ENCODE peak calls at places on chromosomes 7 and 10, in five cellular contexts. R, N, C, I and G are unnamed samples.

GRCh38 chr10:59513558-59513957 is 151.2 kb upstream of the FAM13C start:
- DNase-seq in I (no peak), N (no peak), C (no peak), R (no peak), G (no peak)

GRCh38 chr7:99514050-99514449 is 9.6 kb downstream of the ZKSCAN5 start:
- DNase-seq in N (no peak), C (no peak), R (no peak), I (no peak), G (no peak)

GRCh38 chr10:32338262-32338661 is 8.7 kb downstream of the EPC1 start:
- DNase-seq in N (no peak), C (no peak), R (no peak), I (no peak), G (no peak)

GRCh38 chr10:123858039-123858740 is 33.4 kb downstream of the CPXM2 start:
- DNase-seq in I (no peak), R (no peak), N (no peak), C (no peak), G (no peak)

GRCh38 chr7:1665721-1666250 is 4.3 kb upstream of the ELFN1 start:
- DNase-seq in I (peak; percentile 56), N (no peak), C (peak; percentile 55), R (peak; percentile 57), G (no peak)

GRCh38 chr7:10083766-10084165 is 889.9 kb upstream of the PHF14 start:
- DNase-seq in I (no peak), C (no peak), N (no peak), R (no peak), G (no peak)

GRCh38 chr7:27102578-27103442 is at the start of gene HOXA2:
- DNase-seq in I (no peak), N (no peak), R (no peak), C (no peak), G (no peak)

GRCh38 chr7:129055861-129056464 is 1.1 kb upstream of the TNPO3 start:
- DNase-seq in I (no peak), N (no peak), C (no peak), R (peak; percentile 37), G (no peak)

GRCh38 chr7:389911-390601 is 100.1 kb downstream of the FOXL3 start:
- DNase-seq in R (no peak), N (no peak), C (peak; percentile 45), I (no peak), G (no peak)

GRCh38 chr7:158006841-158007696 is 580.6 kb downstream of the PTPRN2 start:
- DNase-seq in C (no peak), N (no peak), I (no peak), R (no peak), G (no peak)
- H3K9me3 ChIP-seq in C (no peaks in the 10 kb centered on the region), N (no peaks in the 10 kb centered on the region), I (no peaks in the 10 kb centered on the region), R (no peaks in the 10 kb centered on the region), G (peaks cover 1% of the 10 kb centered on the region)

DNA sequence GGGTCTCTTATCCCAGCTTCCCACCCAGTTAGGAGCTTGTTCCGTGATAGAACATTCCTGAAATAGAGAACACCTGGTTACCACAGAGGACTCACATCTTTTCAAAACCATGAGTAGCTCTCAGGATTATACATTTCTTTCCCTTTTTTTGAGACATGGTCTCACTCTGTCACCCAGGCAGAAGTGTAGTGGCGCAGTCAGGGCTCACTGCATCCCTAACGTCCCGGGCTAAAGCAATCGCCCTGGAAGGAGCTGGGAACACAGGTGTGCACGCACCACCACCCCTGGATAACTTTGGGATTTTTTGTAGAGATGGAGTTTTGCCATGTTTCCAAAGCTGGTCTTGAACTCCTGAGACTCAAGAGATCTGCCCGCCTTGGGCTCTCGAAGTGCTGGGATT is 144.0 kb downstream of the RNF216 start:
- DNase-seq in R (no peak), N (no peak), C (no peak), I (no peak), G (no peak)
- H3K27ac ChIP-seq in R (no peak overlapping the region), N (peak overlapping the region; percentile 40), C (peak overlapping the region; percentile 6), I (no peak overlapping the region), G (no peak overlapping the region)

GRCh38 chr10:81915517-81915916 is 40.5 kb downstream of the NRG3 start:
- DNase-seq in C (no peak), N (no peak), I (no peak), R (no peak), G (no peak)

GRCh38 chr10:81918766-81919165 is 43.8 kb downstream of the NRG3 start:
- DNase-seq in I (no peak), R (no peak), C (no peak), N (no peak), G (no peak)

GRCh38 chr10:81914736-81915510 is 39.9 kb downstream of the NRG3 start:
- DNase-seq in I (no peak), R (no peak), C (no peak), N (no peak), G (no peak)

GRCh38 chr10:81917666-81918065 is 42.7 kb downstream of the NRG3 start:
- DNase-seq in R (no peak), I (no peak), N (no peak), C (no peak), G (no peak)

DNA sequence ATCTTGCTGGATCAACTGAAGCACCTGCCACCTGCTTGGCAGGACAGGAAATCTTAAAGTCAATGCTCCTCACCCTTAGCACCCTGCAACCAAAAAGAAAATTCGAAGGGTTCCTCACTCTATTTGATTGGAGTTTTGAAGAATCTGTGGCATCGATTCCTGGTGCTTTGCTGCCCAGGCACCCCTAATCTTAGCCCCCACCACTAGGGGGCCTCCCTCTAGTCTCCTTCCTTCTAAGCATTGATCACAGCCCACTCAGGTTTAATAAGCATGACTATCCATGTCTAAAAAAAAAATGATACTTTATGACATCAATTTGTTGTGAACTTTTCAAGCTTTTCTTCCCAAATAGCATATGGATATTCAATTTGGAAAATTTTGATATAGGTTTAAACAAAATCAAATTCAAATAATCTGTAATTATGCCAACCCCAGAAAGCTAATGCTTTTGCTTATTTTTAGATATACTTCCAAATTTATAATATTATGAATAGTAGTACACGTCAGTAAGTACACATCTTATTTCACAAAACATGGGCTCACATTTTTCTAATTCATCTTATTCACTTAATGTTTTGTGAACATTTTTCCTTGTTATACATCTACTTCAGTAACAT is 45.3 kb downstream of the NRG3 start:
- DNase-seq in R (peak; percentile 19), C (no peak), N (no peak), I (no peak), G (no peak)
- TF ChIP-seq CTCF in R (peak; percentile 3), C (peak; percentile 50), N (no peak), I (peak; percentile 13), G (no peak)

DNA sequence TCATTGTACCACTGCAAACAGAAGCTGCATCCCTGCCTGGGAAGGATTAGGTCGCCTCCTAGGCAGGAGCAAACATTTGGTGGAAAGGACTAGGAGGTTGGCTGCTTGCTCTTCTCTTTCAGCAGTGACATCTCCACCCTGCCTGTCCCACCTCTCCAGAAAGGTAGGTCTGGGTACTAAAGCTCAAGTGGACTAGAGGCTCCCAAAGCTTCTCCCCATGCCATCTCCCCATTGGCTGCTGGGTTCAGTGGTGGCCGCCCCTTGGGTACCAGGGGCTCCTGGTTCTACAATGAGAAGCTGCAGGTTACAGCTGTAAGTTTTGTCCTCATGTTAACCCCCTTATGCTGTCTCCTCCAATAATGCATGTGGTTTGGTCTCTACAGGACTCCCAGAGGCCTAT is 180.7 kb upstream of the MKI67 start:
- DNase-seq in C (no peak), N (no peak), I (no peak), R (no peak), G (no peak)
- H3K9me3 ChIP-seq in C (no peaks in the 10 kb centered on the region), N (no peaks in the 10 kb centered on the region), I (no peaks in the 10 kb centered on the region), R (no peaks in the 10 kb centered on the region), G (peaks cover 12% of the 10 kb centered on the region)

DNA sequence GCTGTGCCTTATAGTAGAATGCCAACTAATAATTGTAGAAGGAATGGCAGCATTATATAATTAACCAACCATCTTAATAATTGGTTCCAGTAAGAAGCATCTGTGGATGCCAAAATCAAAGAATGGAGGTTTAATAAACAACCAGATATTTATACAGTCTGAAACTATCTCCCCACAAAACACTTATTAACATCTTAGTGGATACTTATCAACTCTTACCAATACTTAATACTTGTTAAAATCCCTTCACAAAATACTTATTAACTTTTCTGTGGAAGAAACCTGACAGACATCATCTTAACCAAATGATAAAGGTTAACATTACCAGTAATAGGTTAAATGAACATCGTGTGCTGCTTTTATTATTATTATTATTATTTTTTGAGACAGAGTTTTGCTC is 29.1 kb upstream of the FAM107B start:
- DNase-seq in I (no peak), N (no peak), C (no peak), R (no peak), G (no peak)
- H3K27ac ChIP-seq in I (no peak overlapping the region), N (no peak overlapping the region), C (no peak overlapping the region), R (no peak overlapping the region), G (no peak overlapping the region)

GRCh38 chr7:28409716-28410627 is 2.3 kb upstream of the CREB5 start:
- DNase-seq in C (no peak), N (no peak), R (no peak), I (peak; percentile 50), G (no peak)
- TF ChIP-seq CTCF in C (no peak), N (no peak), R (no peak), I (no peak), G (no peak)

GRCh38 chr10:131777921-131778320 is 122.9 kb upstream of the PPP2R2D start:
- DNase-seq in I (no peak), R (no peak), C (no peak), N (no peak), G (no peak)
- H3K9me3 ChIP-seq in I (peaks cover 21% of the 10 kb centered on the region), R (no peaks in the 10 kb centered on the region), C (peaks cover 9% of the 10 kb centered on the region), N (peaks cover 39% of the 10 kb centered on the region), G (peaks cover 2% of the 10 kb centered on the region)

GRCh38 chr10:78514459-78514858 is 480.8 kb downstream of the RPS24 start:
- DNase-seq in C (no peak), R (no peak), I (no peak), N (no peak), G (peak; percentile 26)

GRCh38 chr10:78515873-78516153 is 482.1 kb downstream of the RPS24 start:
- DNase-seq in R (no peak), C (no peak), I (no peak), N (no peak), G (no peak)

GRCh38 chr10:78516741-78517140 is 483.1 kb downstream of the RPS24 start:
- DNase-seq in C (no peak), I (no peak), N (no peak), R (no peak), G (peak; percentile 18)

GRCh38 chr10:78515037-78515872 is 481.6 kb downstream of the RPS24 start:
- DNase-seq in R (no peak), I (no peak), N (no peak), C (no peak), G (peak; percentile 28)

DNA sequence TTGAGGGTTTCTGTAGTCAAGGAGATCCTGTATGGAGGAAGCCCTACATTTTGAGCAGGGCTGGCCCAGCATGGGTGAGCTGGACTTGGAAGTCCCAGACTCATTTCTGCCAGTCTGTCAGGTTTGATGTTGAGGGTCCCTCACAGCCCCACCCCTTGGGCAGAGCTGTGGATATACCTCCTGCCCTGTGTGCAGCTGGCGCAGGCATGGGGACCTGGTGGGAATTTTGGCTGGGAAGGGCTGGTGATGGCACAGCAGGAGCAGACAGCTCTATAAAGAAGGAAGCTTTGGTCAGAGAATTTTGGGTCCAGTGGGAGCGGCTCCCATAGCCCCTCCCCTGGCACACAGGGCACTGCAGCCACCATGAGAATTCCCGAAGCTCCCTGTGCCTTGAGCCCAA is 482.6 kb downstream of the RPS24 start:
- DNase-seq in N (no peak), I (no peak), R (no peak), C (peak; percentile 24), G (peak; percentile 22)
- H3K27ac ChIP-seq in N (peak overlapping the region; percentile 4), I (no peak overlapping the region), R (no peak overlapping the region), C (no peak overlapping the region), G (no peak overlapping the region)